ENCODE peak calls at places on chromosomes 4 and X, in five cellular contexts. A is AG09309, U is left lung, X is astrocyte of the cerebellum, K is fibroblast of pulmonary artery. R is an unnamed sample.

GRCh38 chr4:81472249-81473085 is 760 bp upstream of the RASGEF1B start:
- DNase-seq in A (no peak), U (peak), X (no peak), K (peak), R (peak)

GRCh38 chr4:95049838-95050237 is 292.1 kb downstream of the BMPR1B start:
- DNase-seq in A (no peak), U (no peak), X (peak), K (peak), R (peak)

GRCh38 chr4:69239777-69240176 is 25.2 kb upstream of the UGT2B11 start:
- DNase-seq in A (no peak), U (no peak), X (no peak), K (no peak), R (no peak)

GRCh38 chrX:12991575-12991974 is 16.7 kb downstream of the TMSB4X start:
- DNase-seq in A (no peak), U (no peak), X (no peak), K (no peak), R (no peak)

GRCh38 chr4:101205878-101206277 is 141.4 kb downstream of the PPP3CA start:
- DNase-seq in A (no peak), U (no peak), X (no peak), K (peak), R (peak)

GRCh38 chr4:15402974-15403373 is 24.9 kb upstream of the C1QTNF7 start:
- DNase-seq in A (no peak), U (no peak), X (no peak), K (no peak), R (no peak)

GRCh38 chrX:103687073-103687695 is 685 bp upstream of the MORF4L2 start:
- DNase-seq in A (peak), U (peak), X (no peak), K (no peak), R (no peak)

GRCh38 chr4:170025523-170026252 is 507 bp downstream of the MFAP3L start:
- DNase-seq in A (no peak), U (peak), X (no peak), K (peak), R (peak)

GRCh38 chrX:19739683-19740082 is 147.7 kb downstream of the SH3KBP1 start:
- DNase-seq in A (peak), U (no peak), X (peak), K (peak), R (peak)

GRCh38 chrX:16651422-16651821 is 1.5 kb downstream of the S100G start:
- DNase-seq in A (no peak), U (no peak), X (no peak), K (no peak), R (no peak)

GRCh38 chr4:125313497-125313896 is 1.3 kb upstream of the FAT4 start:
- DNase-seq in A (peak), U (no peak), X (peak), K (peak), R (peak)

GRCh38 chr4:159103406-159104131 is 690 bp downstream of the RAPGEF2 start:
- DNase-seq in A (no peak), U (peak), X (no peak), K (peak), R (peak)

GRCh38 chrX:140439455-140439854 is 65.4 kb downstream of the SOX3 start:
- DNase-seq in A (no peak), U (peak), X (no peak), K (no peak), R (peak)

DNA sequence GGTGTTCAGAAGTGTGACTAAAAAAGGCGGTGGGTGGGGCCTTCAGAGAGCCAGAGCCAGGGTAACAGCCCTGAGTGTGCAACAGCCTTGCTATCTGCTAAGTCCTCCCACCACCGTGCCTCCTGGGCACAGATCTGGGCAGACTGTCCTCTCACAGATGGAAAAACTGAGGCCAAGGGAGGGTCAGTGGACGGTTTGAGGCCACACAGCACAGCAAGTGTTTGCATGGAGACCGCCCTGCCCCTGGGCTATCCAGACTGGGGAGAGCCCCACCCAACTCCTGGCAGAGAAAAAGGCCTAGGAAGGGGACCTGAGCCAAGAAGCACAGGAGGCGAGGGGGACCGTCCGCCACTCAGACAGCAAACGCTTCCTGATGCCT is 31.7 kb downstream of the BLOC1S4 start:
- DNase-seq in A (no peak), U (no peak), X (no peak), K (no peak), R (no peak)
- TF ChIP-seq CTCF in A (no peak), U (no peak), X (no peak), K (no peak), R (no peak)

GRCh38 chr4:2873329-2873728 is 29.7 kb downstream of the ADD1 start:
- DNase-seq in A (no peak), U (no peak), X (no peak), K (no peak), R (no peak)

GRCh38 chr4:2869659-2870058 is 26.0 kb downstream of the ADD1 start:
- DNase-seq in A (no peak), U (no peak), X (no peak), K (no peak), R (no peak)

GRCh38 chr4:2870098-2870497 is 26.5 kb downstream of the ADD1 start:
- DNase-seq in A (no peak), U (no peak), X (no peak), K (no peak), R (no peak)

GRCh38 chr4:2871466-2871865 is 27.8 kb downstream of the ADD1 start:
- DNase-seq in A (no peak), U (no peak), X (no peak), K (no peak), R (no peak)

GRCh38 chr4:2871911-2872310 is 28.3 kb downstream of the ADD1 start:
- DNase-seq in A (no peak), U (no peak), X (no peak), K (no peak), R (no peak)
- H3K4me3 ChIP-seq in A (no peak), U (no peak), X (no peak), K (no peak), R (no peak)

GRCh38 chr4:56424176-56424575 is 11.2 kb downstream of the PPAT start:
- DNase-seq in A (no peak), U (no peak), X (no peak), K (no peak), R (no peak)

GRCh38 chr4:56426273-56426672 is 9.1 kb downstream of the PPAT start:
- DNase-seq in A (no peak), U (no peak), X (no peak), K (no peak), R (no peak)

GRCh38 chr4:56425518-56425917 is 9.9 kb downstream of the PPAT start:
- DNase-seq in A (no peak), U (no peak), X (no peak), K (no peak), R (no peak)

GRCh38 chr4:56430203-56430602 is 5.2 kb downstream of the PPAT start:
- DNase-seq in A (no peak), U (no peak), X (no peak), K (no peak), R (no peak)

GRCh38 chr4:56424697-56425514 is 10.5 kb downstream of the PPAT start:
- DNase-seq in A (no peak), U (no peak), X (no peak), K (peak), R (peak)
- TF ChIP-seq CTCF in A (peak), U (peak), X (peak), K (peak), R (peak)

DNA sequence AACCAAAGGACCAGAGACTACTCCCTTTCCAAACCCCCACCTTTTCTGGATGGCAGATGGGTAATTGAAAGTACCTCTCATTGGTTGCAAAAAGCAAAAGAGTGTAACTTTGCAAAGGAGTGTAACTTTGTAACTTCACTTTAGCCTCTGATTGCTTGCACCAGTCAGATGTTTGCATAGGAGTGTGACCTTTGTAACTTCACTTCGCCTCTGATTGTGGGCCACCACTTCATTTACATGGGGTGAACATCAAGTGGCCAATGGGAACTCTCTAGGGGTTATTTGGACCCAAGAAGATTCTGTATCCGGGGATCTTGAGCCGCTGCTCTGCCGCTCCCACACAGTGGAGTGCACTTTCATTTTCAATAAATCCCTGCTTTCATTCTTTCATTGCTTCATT is 9.9 kb upstream of the SLC25A43 start:
- DNase-seq in A (no peak), U (no peak), X (no peak), K (no peak), R (no peak)
- H3K4me3 ChIP-seq in A (no peak), U (no peak), X (no peak), K (no peak), R (no peak)

DNA sequence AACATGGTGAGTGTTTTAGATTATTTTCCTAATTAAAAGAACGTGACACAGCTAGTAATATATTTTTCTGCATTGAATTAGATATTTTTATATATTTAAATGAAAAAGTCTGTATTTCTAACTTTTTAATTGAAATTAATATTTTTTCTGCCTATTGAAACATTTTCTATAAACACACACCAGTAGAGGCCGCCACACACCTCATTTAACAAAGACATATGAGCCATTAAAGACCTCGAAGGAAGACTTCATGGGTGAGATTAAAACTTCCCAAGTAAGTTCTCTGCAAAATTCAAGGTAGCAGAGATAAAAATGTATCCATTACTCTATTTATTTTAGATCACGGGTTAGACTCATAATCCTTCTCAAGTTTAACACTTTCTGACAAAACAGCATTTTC is 8.3 kb downstream of the SLITRK2 start:
- DNase-seq in A (no peak), U (no peak), X (no peak), K (no peak), R (peak)
- TF ChIP-seq CTCF in A (no peak), U (no peak), X (peak), K (no peak), R (peak)

DNA sequence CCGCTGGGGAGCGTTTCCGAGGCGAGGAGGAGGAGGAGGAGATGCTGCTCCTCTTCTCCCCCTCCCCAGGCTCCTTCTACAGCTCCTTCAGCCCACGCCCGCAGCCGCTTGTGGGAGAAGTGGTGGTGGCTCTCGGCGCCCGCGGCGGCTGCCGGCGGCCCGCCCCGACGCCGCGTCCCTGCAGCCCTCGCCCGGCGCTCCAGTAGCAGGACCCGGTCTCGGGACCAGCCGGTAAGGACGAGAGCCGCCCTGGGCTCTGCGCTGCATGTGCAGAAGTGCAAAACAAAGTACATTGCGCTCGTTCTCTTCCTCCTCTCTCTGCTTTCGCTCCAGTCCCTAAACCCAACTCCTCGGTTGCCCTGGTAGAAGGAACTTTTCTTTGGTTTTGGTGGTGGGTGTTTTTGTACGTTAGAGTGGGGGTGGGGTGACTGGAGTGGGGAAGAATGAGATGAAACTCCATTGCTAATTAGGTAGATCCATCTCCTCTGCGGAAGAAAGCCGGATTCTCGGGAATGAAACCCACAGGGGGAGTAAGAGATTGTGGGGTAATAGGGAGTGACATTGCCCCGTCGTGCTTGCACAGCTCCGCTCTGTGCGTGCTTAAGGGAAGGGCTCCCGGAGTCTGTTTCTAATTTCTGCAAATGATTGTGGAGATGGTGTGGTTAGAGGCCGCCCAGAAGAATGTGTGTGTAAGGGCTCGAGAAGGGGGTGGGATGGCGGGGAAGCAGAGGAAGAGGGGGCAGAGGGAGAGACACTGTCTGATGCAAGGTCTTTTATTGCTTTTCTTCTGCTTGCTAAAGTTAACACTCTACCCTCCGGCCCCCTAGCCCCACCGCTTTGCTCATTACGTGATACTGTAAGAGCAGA is 677 bp downstream of the PTPN13 start:
- DNase-seq in A (peak), U (peak), X (peak), K (peak), R (peak)
- H3K4me3 ChIP-seq in A (peak), U (peak), X (peak), K (peak), R (peak)